ENCODE peak calls at places on chromosome 12, in nine cellular contexts. R is CD4-positive, CD25-positive, alpha-beta regulatory T cell; H is lung; V is effector memory CD4-positive, alpha-beta T cell; W is IMR-90; T is heart left ventricle; C is naive thymus-derived CD4-positive, alpha-beta T cell; F is thyroid gland; A is HCT116. Q is an unnamed sample. For H3K4me1, the result is how much of the 10 kb centered on the place peaks cover.

GRCh38 chr12:52139147-52139546 is 52.7 kb downstream of the KRT80 start:
- DNase-seq in R (no peak), H (no peak), V (no peak), W (no peak), T (no peak), C (no peak), F (no peak), A (no peak), Q (no peak)

GRCh38 chr12:47768323-47768811 is 4.7 kb upstream of the SLC48A1 start:
- DNase-seq in R (no peak), H (no peak), V (no peak), W (peak), T (no peak), C (no peak), F (no peak), A (no peak), Q (no peak)

GRCh38 chr12:95085612-95086011 is 12.2 kb upstream of the NR2C1 start:
- DNase-seq in R (no peak), H (no peak), V (no peak), W (no peak), T (no peak), C (no peak), F (no peak), A (no peak), Q (no peak)

GRCh38 chr12:34291426-34291901 is 269.2 kb downstream of the ALG10 start:
- DNase-seq in R (no peak), H (no peak), V (no peak), W (no peak), T (no peak), C (no peak), F (peak), A (no peak), Q (no peak)

GRCh38 chr12:107362960-107363359 is 269.6 kb upstream of the CRY1 start:
- DNase-seq in R (no peak), H (no peak), V (no peak), W (no peak), T (no peak), C (no peak), F (no peak), A (no peak), Q (no peak)

GRCh38 chr12:33323823-33324222 is 115.8 kb downstream of the SYT10 start:
- DNase-seq in R (no peak), H (no peak), V (no peak), W (no peak), T (no peak), C (no peak), F (no peak), A (no peak), Q (no peak)

GRCh38 chr12:47946413-47947107 is 16.8 kb upstream of the TMEM106C start:
- DNase-seq in R (no peak), H (no peak), V (no peak), W (peak), T (no peak), C (no peak), F (no peak), A (no peak), Q (no peak)

GRCh38 chr12:42564540-42564939 is 25.0 kb downstream of the PRICKLE1 start:
- DNase-seq in R (no peak), H (no peak), V (no peak), W (peak), T (no peak), C (no peak), F (no peak), A (no peak), Q (no peak)

GRCh38 chr12:116099664-116100432 is 177.6 kb downstream of the MED13L start:
- DNase-seq in R (no peak), H (no peak), V (no peak), W (no peak), T (no peak), C (no peak), F (no peak), A (no peak), Q (no peak)

GRCh38 chr12:123064356-123064755 is 83.9 kb downstream of the ARL6IP4 start:
- DNase-seq in R (no peak), H (no peak), V (no peak), W (no peak), T (peak), C (no peak), F (no peak), A (no peak), Q (no peak)

GRCh38 chr12:46811185-46811584 is 14.6 kb downstream of the SLC38A4 start:
- DNase-seq in R (peak), H (no peak), V (no peak), W (no peak), T (no peak), C (peak), F (no peak), A (no peak), Q (no peak)

GRCh38 chr12:122150127-122150681 is 23.8 kb downstream of the IL31 start:
- DNase-seq in R (no peak), H (no peak), V (no peak), W (no peak), T (no peak), C (no peak), F (no peak), A (no peak), Q (no peak)

GRCh38 chr12:129772463-129773169 is 131.2 kb downstream of the TMEM132D start:
- DNase-seq in R (no peak), H (no peak), V (no peak), W (no peak), T (no peak), C (no peak), F (no peak), A (no peak), Q (no peak)

GRCh38 chr12:114248527-114248926 is 157.4 kb downstream of the TBX5 start:
- DNase-seq in R (no peak), H (no peak), V (no peak), W (no peak), T (no peak), C (no peak), F (no peak), A (no peak), Q (no peak)

GRCh38 chr12:71045781-71046180 is 112.0 kb downstream of the TSPAN8 start:
- DNase-seq in R (no peak), H (no peak), V (no peak), W (no peak), T (no peak), C (no peak), F (no peak), A (no peak), Q (no peak)

GRCh38 chr12:88057994-88058718 is 29.0 kb upstream of the C12orf50 start:
- DNase-seq in R (no peak), H (no peak), V (no peak), W (peak), T (peak), C (no peak), F (no peak), A (no peak), Q (no peak)

GRCh38 chr12:50505386-50505827 is 622 bp downstream of the DIP2B start:
- DNase-seq in R (no peak), H (peak), V (no peak), W (no peak), T (peak), C (peak), F (peak), A (no peak), Q (peak)

GRCh38 chr12:99110866-99111265 is 465.8 kb downstream of the APAF1 start:
- DNase-seq in R (no peak), H (no peak), V (no peak), W (no peak), T (no peak), C (no peak), F (no peak), A (no peak), Q (no peak)

GRCh38 chr12:75628511-75628910 is 117.1 kb upstream of the KRR1 start:
- DNase-seq in R (no peak), H (no peak), V (no peak), W (no peak), T (no peak), C (no peak), F (no peak), A (no peak), Q (no peak)

GRCh38 chr12:98653866-98654493 is 8.9 kb downstream of the APAF1 start:
- DNase-seq in R (peak), H (no peak), V (no peak), W (peak), T (no peak), C (peak), F (no peak), A (peak), Q (peak)

GRCh38 chr12:52310622-52311281 is 10.4 kb downstream of the KRT83 start:
- DNase-seq in R (no peak), H (no peak), V (no peak), W (peak), T (no peak), C (no peak), F (no peak), A (no peak), Q (no peak)

GRCh38 chr12:48197549-48197966 is 5.5 kb downstream of the OR10AD1 start:
- DNase-seq in R (peak), H (no peak), V (no peak), W (no peak), T (no peak), C (peak), F (no peak), A (peak), Q (peak)

GRCh38 chr12:104201238-104202001 is 14.2 kb upstream of the TXNRD1 start:
- DNase-seq in R (peak), H (peak), V (peak), W (peak), T (no peak), C (peak), F (peak), A (peak), Q (peak)

GRCh38 chr12:81542065-81542464 is 217.1 kb downstream of the PPFIA2 start:
- DNase-seq in R (no peak), H (no peak), V (no peak), W (no peak), T (no peak), C (no peak), F (no peak), A (no peak), Q (no peak)

GRCh38 chr12:99121476-99121965 is 476.4 kb downstream of the APAF1 start:
- DNase-seq in R (no peak), H (no peak), V (no peak), W (no peak), T (no peak), C (no peak), F (no peak), A (no peak), Q (no peak)

GRCh38 chr12:3771853-3772252 is 18.9 kb upstream of the CRACR2A start:
- DNase-seq in R (no peak), H (no peak), V (no peak), W (no peak), T (peak), C (no peak), F (no peak), A (no peak), Q (no peak)

GRCh38 chr12:131137836-131138637 is 184.3 kb downstream of the ADGRD1 start:
- DNase-seq in R (no peak), H (no peak), V (no peak), W (no peak), T (peak), C (no peak), F (no peak), A (no peak), Q (no peak)

GRCh38 chr12:126663304-126664094 is 1598.3 kb downstream of the AACS start:
- DNase-seq in R (peak), H (no peak), V (no peak), W (no peak), T (no peak), C (no peak), F (no peak), A (peak), Q (peak)

GRCh38 chr12:51536159-51536558 is 54.9 kb upstream of the SCN8A start:
- DNase-seq in R (no peak), H (no peak), V (no peak), W (peak), T (no peak), C (no peak), F (no peak), A (no peak), Q (no peak)

GRCh38 chr12:12265571-12266388 is 1.1 kb downstream of the LRP6 start:
- DNase-seq in R (peak), H (no peak), V (no peak), W (peak), T (no peak), C (peak), F (peak), A (no peak), Q (no peak)

GRCh38 chr12:102873077-102873476 is 44.0 kb downstream of the PAH start:
- DNase-seq in R (no peak), H (no peak), V (no peak), W (no peak), T (no peak), C (no peak), F (no peak), A (no peak), Q (no peak)

GRCh38 chr12:121893901-121894540 is 5.4 kb downstream of the PSMD9 start:
- DNase-seq in R (peak), H (no peak), V (no peak), W (peak), T (no peak), C (no peak), F (peak), A (no peak), Q (peak)

GRCh38 chr12:113794774-113795173 is 171.4 kb downstream of the RBM19 start:
- DNase-seq in R (no peak), H (no peak), V (no peak), W (no peak), T (no peak), C (no peak), F (no peak), A (no peak), Q (no peak)

GRCh38 chr12:121719926-121720414 is 7.4 kb downstream of the TMEM120B start:
- DNase-seq in R (no peak), H (no peak), V (no peak), W (peak), T (no peak), C (no peak), F (no peak), A (no peak), Q (no peak)

GRCh38 chr12:69720748-69721147 is 17.9 kb upstream of the RAB3IP start:
- DNase-seq in R (no peak), H (no peak), V (no peak), W (no peak), T (no peak), C (no peak), F (no peak), A (no peak), Q (no peak)

GRCh38 chr12:80598004-80598606 is 109.3 kb upstream of the MYF6 start:
- DNase-seq in R (no peak), H (no peak), V (no peak), W (peak), T (no peak), C (no peak), F (peak), A (peak), Q (peak)

GRCh38 chr12:31736472-31736871 is 7.7 kb upstream of the AMN1 start:
- DNase-seq in R (peak), H (no peak), V (peak), W (peak), T (no peak), C (peak), F (no peak), A (no peak), Q (no peak)

GRCh38 chr12:122413516-122414404 is 8.7 kb downstream of the CLIP1 start:
- DNase-seq in R (no peak), H (no peak), V (no peak), W (no peak), T (no peak), C (no peak), F (peak), A (no peak), Q (peak)

GRCh38 chr12:47722926-47723631 is 2.2 kb downstream of the ENDOU start:
- DNase-seq in R (no peak), H (no peak), V (no peak), W (no peak), T (no peak), C (no peak), F (peak), A (no peak), Q (no peak)

GRCh38 chr12:132451172-132451835 is 38.6 kb upstream of the FBRSL1 start:
- DNase-seq in R (no peak), H (no peak), V (no peak), W (no peak), T (no peak), C (no peak), F (no peak), A (no peak), Q (no peak)

GRCh38 chr12:132447731-132448452 is 42.1 kb upstream of the FBRSL1 start:
- DNase-seq in R (peak), H (no peak), V (no peak), W (no peak), T (no peak), C (no peak), F (no peak), A (no peak), Q (no peak)

GRCh38 chr12:132448453-132448800 is 41.5 kb upstream of the FBRSL1 start:
- DNase-seq in R (no peak), H (no peak), V (no peak), W (no peak), T (no peak), C (no peak), F (no peak), A (no peak), Q (no peak)

GRCh38 chr12:132450391-132451171 is 39.4 kb upstream of the FBRSL1 start:
- DNase-seq in R (no peak), H (no peak), V (no peak), W (no peak), T (no peak), C (no peak), F (no peak), A (no peak), Q (no peak)

GRCh38 chr12:132449565-132450390 is 40.2 kb upstream of the FBRSL1 start:
- DNase-seq in R (peak), H (no peak), V (no peak), W (no peak), T (no peak), C (no peak), F (no peak), A (no peak), Q (no peak)
- H3K4me1 ChIP-seq in R (under half), H (under half), V (under half), W (under half), T (under half), C (under half), F (under half), A (under half), Q (under half)

DNA sequence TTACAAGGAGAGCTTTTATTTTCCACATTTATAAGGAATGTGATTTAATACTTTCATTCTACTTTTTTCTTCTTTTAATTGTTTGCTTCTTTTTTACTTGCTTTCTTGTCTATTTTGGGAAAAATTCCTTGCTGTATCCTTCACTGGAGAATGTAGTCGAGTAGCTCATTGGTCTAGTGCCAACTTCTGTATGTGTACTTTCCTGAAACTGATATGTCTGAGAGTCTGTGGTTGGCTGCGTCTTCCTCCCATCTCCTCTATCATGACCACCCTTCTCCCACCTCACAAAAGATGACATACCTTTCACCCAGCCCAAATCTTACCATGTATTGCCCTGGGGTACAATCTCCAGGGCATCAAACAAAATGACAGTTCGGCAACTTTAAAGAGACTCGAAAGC is 51.9 kb downstream of the MSRB3 start:
- DNase-seq in R (no peak), H (no peak), V (no peak), W (peak), T (no peak), C (no peak), F (no peak), A (no peak), Q (no peak)
- H3K4me3 ChIP-seq in R (no peak), H (no peak), V (no peak), W (no peak), T (no peak), C (no peak), F (no peak), A (no peak), Q (no peak)

DNA sequence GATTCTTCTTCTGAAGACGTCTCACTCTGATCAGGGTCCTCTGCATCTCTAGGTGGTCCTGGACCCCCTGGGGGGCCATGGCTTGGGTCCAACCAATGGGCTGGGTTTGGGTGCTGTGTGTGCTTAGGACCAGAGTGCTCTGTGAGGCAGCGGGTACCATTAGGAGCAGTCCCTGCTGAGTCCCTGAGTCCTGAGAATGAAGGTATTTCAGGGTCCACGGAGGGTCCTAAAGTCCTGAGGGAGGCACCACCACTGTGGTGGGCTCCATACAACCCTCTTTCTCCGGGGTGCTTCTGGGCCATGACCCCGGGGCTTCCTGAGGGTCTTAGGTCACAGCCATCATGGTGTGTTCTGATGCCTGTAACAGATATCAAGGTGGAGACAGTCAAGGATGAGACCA is 1.0 kb downstream of the DNAJC14 start:
- DNase-seq in R (no peak), H (no peak), V (no peak), W (no peak), T (no peak), C (no peak), F (no peak), A (no peak), Q (no peak)
- H3K4me1 ChIP-seq in R (half or more), H (under half), V (under half), W (under half), T (under half), C (under half), F (under half), A (under half), Q (half or more)

DNA sequence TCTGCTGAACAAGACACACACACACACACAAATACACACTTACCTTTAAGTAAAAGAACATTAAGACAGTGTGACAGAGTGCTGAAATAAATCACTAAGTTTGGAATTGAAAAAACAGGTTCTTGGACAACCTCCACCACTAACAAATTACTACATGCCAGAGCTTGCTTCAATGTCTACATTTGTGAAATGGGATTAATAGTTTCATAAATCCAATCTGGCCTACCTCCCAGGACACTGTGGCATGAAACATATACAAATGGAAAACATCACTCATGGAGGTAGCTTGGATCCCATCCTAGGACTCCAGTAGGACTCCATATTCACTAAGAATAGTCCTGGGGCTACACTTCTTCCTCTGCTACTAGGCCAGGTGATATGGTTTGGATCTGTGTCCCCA is 8.2 kb upstream of the CCDC60 start:
- DNase-seq in R (no peak), H (no peak), V (no peak), W (no peak), T (no peak), C (no peak), F (no peak), A (no peak), Q (no peak)
- H3K4me3 ChIP-seq in R (no peak), H (no peak), V (no peak), W (no peak), T (no peak), C (no peak), F (no peak), A (no peak), Q (no peak)

Q was measured in Karpas-422.